ENCODE peak calls at places on chromosomes 11 and 22, in nine cellular contexts. Y is lower leg skin, E is HFFc6, Q is cardiac fibroblast, H is Calu3, Z is fibroblast of the aortic adventitia, B is BE2C, V is A673, F is fibroblast of villous mesenchyme. G is an unnamed sample.

GRCh38 chr22:30193031-30193794 is 53.3 kb downstream of the LIF start:
- DNase-seq in Y (no peak), E (no peak), Q (no peak), H (no peak), Z (no peak), B (no peak), V (no peak), F (no peak), G (peak)

GRCh38 chr22:30444632-30445437 is 19.3 kb downstream of the MTFP1 start:
- DNase-seq in Y (no peak), E (peak), Q (peak), H (peak), Z (peak), B (peak), V (peak), F (peak), G (no peak)

GRCh38 chr11:19829109-19829790 is 116.6 kb downstream of the NAV2 start:
- DNase-seq in Y (peak), E (no peak), Q (no peak), H (peak), Z (no peak), B (no peak), V (no peak), F (no peak), G (no peak)

GRCh38 chr22:23530106-23530505 is 50.0 kb downstream of the IGLL1 start:
- DNase-seq in Y (no peak), E (no peak), Q (no peak), H (no peak), Z (no peak), B (no peak), V (no peak), F (no peak), G (no peak)

GRCh38 chr11:28697920-28698827 is 590.0 kb downstream of the METTL15 start:
- DNase-seq in Y (no peak), E (no peak), Q (peak), H (peak), Z (peak), B (peak), V (peak), F (peak), G (peak)

GRCh38 chr11:31141804-31142203 is 227.7 kb downstream of the DCDC1 start:
- DNase-seq in Y (no peak), E (no peak), Q (no peak), H (no peak), Z (no peak), B (no peak), V (no peak), F (no peak), G (no peak)

GRCh38 chr22:44676441-44677298 is 25.3 kb upstream of the PRR5 start:
- DNase-seq in Y (no peak), E (no peak), Q (no peak), H (no peak), Z (no peak), B (peak), V (no peak), F (peak), G (no peak)

GRCh38 chr11:109864834-109865557 is 228.2 kb upstream of the ZC3H12C start:
- DNase-seq in Y (no peak), E (no peak), Q (peak), H (no peak), Z (peak), B (no peak), V (peak), F (peak), G (no peak)

GRCh38 chr11:70808686-70809375 is 410.5 kb downstream of the CTTN start:
- DNase-seq in Y (no peak), E (no peak), Q (no peak), H (no peak), Z (no peak), B (no peak), V (no peak), F (no peak), G (no peak)

GRCh38 chr22:42313804-42314581 is 43.5 kb upstream of the TCF20 start:
- DNase-seq in Y (no peak), E (no peak), Q (peak), H (peak), Z (no peak), B (peak), V (peak), F (peak), G (no peak)

GRCh38 chr11:93000511-93001476 is 31.3 kb downstream of the MTNR1B start:
- DNase-seq in Y (no peak), E (peak), Q (peak), H (peak), Z (peak), B (peak), V (no peak), F (peak), G (no peak)

GRCh38 chr22:24444729-24445466 is 17.5 kb downstream of the ADORA2A start:
- DNase-seq in Y (no peak), E (no peak), Q (no peak), H (no peak), Z (no peak), B (peak), V (no peak), F (no peak), G (no peak)

GRCh38 chr11:75779960-75780359 is 11.4 kb downstream of the DGAT2 start:
- DNase-seq in Y (no peak), E (no peak), Q (no peak), H (no peak), Z (no peak), B (no peak), V (no peak), F (no peak), G (no peak)

GRCh38 chr11:75777461-75778110 is 9.0 kb downstream of the DGAT2 start:
- DNase-seq in Y (no peak), E (no peak), Q (peak), H (no peak), Z (no peak), B (no peak), V (peak), F (no peak), G (no peak)

GRCh38 chr11:75781296-75781695 is 12.7 kb downstream of the DGAT2 start:
- DNase-seq in Y (no peak), E (no peak), Q (no peak), H (no peak), Z (no peak), B (no peak), V (no peak), F (no peak), G (no peak)

GRCh38 chr11:75780888-75781287 is 12.3 kb downstream of the DGAT2 start:
- DNase-seq in Y (no peak), E (no peak), Q (no peak), H (no peak), Z (no peak), B (no peak), V (no peak), F (no peak), G (no peak)

GRCh38 chr11:75778962-75779361 is 10.4 kb downstream of the DGAT2 start:
- DNase-seq in Y (no peak), E (no peak), Q (no peak), H (no peak), Z (no peak), B (no peak), V (no peak), F (no peak), G (no peak)
- TF ChIP-seq CTCF in Y (no peak), E (no peak), Q (no peak), H (no peak), Z (no peak), B (no peak), V (no peak), F (no peak), G (no peak)

GRCh38 chr22:31747441-31747840 is 2.5 kb downstream of the PRR14L start:
- DNase-seq in Y (no peak), E (no peak), Q (no peak), H (no peak), Z (no peak), B (no peak), V (no peak), F (no peak), G (no peak)

GRCh38 chr22:31752096-31752847 is 1.5 kb upstream of the DEPDC5 start:
- DNase-seq in Y (no peak), E (no peak), Q (no peak), H (no peak), Z (peak), B (peak), V (no peak), F (no peak), G (no peak)

GRCh38 chr22:31748490-31748889 is 1.4 kb downstream of the PRR14L start:
- DNase-seq in Y (no peak), E (peak), Q (no peak), H (no peak), Z (no peak), B (no peak), V (no peak), F (no peak), G (no peak)

GRCh38 chr22:31750365-31751284 is 693 bp upstream of the PRR14L start:
- DNase-seq in Y (no peak), E (no peak), Q (no peak), H (no peak), Z (no peak), B (no peak), V (no peak), F (no peak), G (no peak)

GRCh38 chr22:31749636-31750364 is at the start of gene PRR14L:
- DNase-seq in Y (peak), E (peak), Q (peak), H (peak), Z (peak), B (peak), V (peak), F (peak), G (peak)
- TF ChIP-seq CTCF in Y (no peak), E (peak), Q (no peak), H (no peak), Z (peak), B (peak), V (no peak), F (peak), G (no peak)

DNA sequence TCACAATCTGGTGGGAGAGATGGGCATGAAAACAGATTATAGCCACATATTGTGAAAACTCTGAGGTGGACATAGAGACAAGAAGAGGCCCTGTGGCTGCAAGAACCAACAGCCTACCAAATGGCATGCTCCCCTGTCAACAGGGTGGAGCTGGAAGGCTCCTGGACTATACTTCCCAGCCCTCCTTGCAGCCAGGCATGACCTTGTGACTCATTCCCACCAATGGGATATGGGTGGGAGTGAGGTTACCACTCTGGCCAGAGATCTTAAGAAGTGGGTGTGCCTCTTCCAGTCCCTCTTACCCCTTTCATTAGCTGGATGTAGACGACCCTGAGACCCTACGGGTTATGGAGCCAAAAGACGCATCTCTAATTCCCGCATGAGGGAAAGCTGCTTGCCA is 126.4 kb upstream of the ZBED5 start:
- DNase-seq in Y (no peak), E (no peak), Q (no peak), H (no peak), Z (no peak), B (no peak), V (no peak), F (no peak), G (no peak)
- TF ChIP-seq CTCF in Y (no peak), E (no peak), Q (no peak), H (no peak), Z (no peak), B (no peak), V (no peak), F (no peak), G (no peak)

GRCh38 chr11:129446572-129446971 is 70.9 kb downstream of the BARX2 start:
- DNase-seq in Y (no peak), E (no peak), Q (no peak), H (no peak), Z (no peak), B (no peak), V (no peak), F (no peak), G (no peak)
- TF ChIP-seq CTCF in Y (no peak), E (no peak), Q (no peak), H (no peak), Z (no peak), B (no peak), V (no peak), F (no peak), G (no peak)